ENCODE peak calls at places on chromosomes 7 and 10, in four cellular contexts. J is A549, I is HepG2, V is K562. O is an unnamed sample.
A peak's percentile ranks its signal among the peaks of the same experiment; 100 is the strongest.

GRCh38 chr10:5317547-5318107 is 47.1 kb upstream of the UCN3 start:
- DNase-seq in J (peak; percentile 76), I (peak; percentile 19), V (peak; percentile 62), O (peak; percentile 73)

GRCh38 chr10:70558871-70559810 is 43.4 kb downstream of the PRF1 start:
- DNase-seq in J (peak; percentile 52), I (peak; percentile 48), V (peak; percentile 91), O (peak; percentile 34)

GRCh38 chr7:35905555-35905954 is 104.7 kb downstream of the SEPTIN7 start:
- DNase-seq in J (no peak), I (no peak), V (no peak), O (peak; percentile 66)

GRCh38 chr10:96513686-96514551 is at the start of gene TLL2:
- DNase-seq in J (peak; percentile 85), I (peak; percentile 75), V (peak; percentile 80), O (peak; percentile 84)

GRCh38 chr7:81185072-81185471 is 266.2 kb upstream of the SEMA3C start:
- DNase-seq in J (no peak), I (no peak), V (no peak), O (no peak)

GRCh38 chr7:55235115-55235514 is 130.0 kb upstream of the LANCL2 start:
- DNase-seq in J (no peak), I (no peak), V (no peak), O (no peak)

GRCh38 chr10:93566435-93567276 is at the start of gene FFAR4:
- DNase-seq in J (peak; percentile 50), I (no peak), V (no peak), O (no peak)

GRCh38 chr10:69222157-69223027 is 2.3 kb downstream of the HKDC1 start:
- DNase-seq in J (peak; percentile 66), I (peak; percentile 62), V (peak; percentile 89), O (peak; percentile 67)

GRCh38 chr10:126798649-126799048 is 106.6 kb upstream of the DOCK1 start:
- DNase-seq in J (no peak), I (no peak), V (no peak), O (no peak)

GRCh38 chr10:91163269-91163708 is 57.2 kb upstream of the PCGF5 start:
- DNase-seq in J (peak; percentile 14), I (peak; percentile 41), V (peak; percentile 45), O (peak; percentile 62)

GRCh38 chr7:65840446-65840845 is 32.4 kb upstream of the VKORC1L1 start:
- DNase-seq in J (no peak), I (no peak), V (no peak), O (no peak)

GRCh38 chr7:41861642-41862041 is 158.8 kb upstream of the INHBA start:
- DNase-seq in J (no peak), I (no peak), V (no peak), O (no peak)

GRCh38 chr7:135666156-135666555 is 3.8 kb downstream of the STMP1 start:
- DNase-seq in J (no peak), I (peak; percentile 64), V (no peak), O (peak; percentile 16)

GRCh38 chr7:20519641-20520040 is 95.8 kb upstream of the ABCB5 start:
- DNase-seq in J (no peak), I (no peak), V (no peak), O (no peak)

GRCh38 chr7:1432411-1433082 is 26.7 kb downstream of the MICALL2 start:
- DNase-seq in J (peak; percentile 66), I (peak; percentile 35), V (peak; percentile 76), O (peak; percentile 27)

GRCh38 chr10:25890995-25891394 is 43.0 kb upstream of the MYO3A start:
- DNase-seq in J (no peak), I (no peak), V (no peak), O (no peak)

GRCh38 chr10:69866688-69867461 is 65.2 kb downstream of the COL13A1 start:
- DNase-seq in J (no peak), I (no peak), V (no peak), O (peak; percentile 84)

GRCh38 chr7:55792048-55792447 is 70.5 kb downstream of the SEPTIN14 start:
- DNase-seq in J (no peak), I (no peak), V (no peak), O (no peak)

GRCh38 chr10:43177588-43177987 is 39.3 kb downstream of the CSGALNACT2 start:
- DNase-seq in J (no peak), I (no peak), V (no peak), O (no peak)

GRCh38 chr7:95684505-95684904 is 87.8 kb upstream of the DYNC1I1 start:
- DNase-seq in J (no peak), I (no peak), V (no peak), O (no peak)

GRCh38 chr7:150340024-150340749 is 1.2 kb downstream of the RARRES2 start:
- DNase-seq in J (no peak), I (peak; percentile 56), V (no peak), O (peak; percentile 42)

GRCh38 chr10:84632866-84633265 is 304.5 kb downstream of the CCSER2 start:
- DNase-seq in J (no peak), I (peak; percentile 26), V (no peak), O (no peak)

GRCh38 chr7:117907058-117907633 is 33.9 kb upstream of the CTTNBP2 start:
- DNase-seq in J (no peak), I (no peak), V (no peak), O (no peak)

GRCh38 chr7:11236680-11237079 is 263.0 kb downstream of the PHF14 start:
- DNase-seq in J (no peak), I (no peak), V (no peak), O (no peak)

GRCh38 chr10:8180756-8181155 is 126.3 kb downstream of the GATA3 start:
- DNase-seq in J (no peak), I (no peak), V (no peak), O (no peak)

GRCh38 chr10:21943633-21944265 is 59.8 kb downstream of the DNAJC1 start:
- DNase-seq in J (no peak), I (no peak), V (no peak), O (no peak)

GRCh38 chr10:80786322-80786721 is 248.6 kb downstream of the SH2D4B start:
- DNase-seq in J (no peak), I (no peak), V (no peak), O (no peak)

GRCh38 chr7:150953061-150953997 is 24.8 kb downstream of the KCNH2 start:
- DNase-seq in J (no peak), I (no peak), V (no peak), O (no peak)

GRCh38 chr10:3233486-3233990 is 61.0 kb upstream of the PITRM1 start:
- DNase-seq in J (no peak), I (no peak), V (no peak), O (no peak)

GRCh38 chr10:92387289-92387940 is 96.4 kb downstream of the MARCHF5 start:
- DNase-seq in J (peak; percentile 55), I (peak; percentile 65), V (peak; percentile 86), O (peak; percentile 75)

DNA sequence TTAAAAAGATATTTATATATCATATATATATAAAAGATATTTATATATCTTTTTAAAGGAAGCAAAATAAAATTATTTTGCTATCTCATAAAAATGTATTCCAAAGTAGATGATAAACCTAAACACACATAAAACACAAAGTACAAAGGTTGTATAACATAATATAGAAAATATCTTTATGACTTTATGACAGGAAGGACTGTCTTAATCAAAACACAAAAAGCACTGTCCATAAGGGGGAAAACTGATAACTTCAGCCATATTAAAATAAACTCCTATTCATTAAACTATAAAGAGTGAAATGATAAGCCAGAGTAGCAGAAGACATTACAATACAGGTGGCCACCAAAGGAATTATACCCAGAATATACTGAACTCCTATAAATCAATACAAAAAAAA is 34.8 kb downstream of the KDM7A start:
- DNase-seq in J (no peak), I (no peak), V (no peak), O (no peak)
- TF ChIP-seq MAZ in J (no peak), I (no peak), V (no peak), O (no peak)

DNA sequence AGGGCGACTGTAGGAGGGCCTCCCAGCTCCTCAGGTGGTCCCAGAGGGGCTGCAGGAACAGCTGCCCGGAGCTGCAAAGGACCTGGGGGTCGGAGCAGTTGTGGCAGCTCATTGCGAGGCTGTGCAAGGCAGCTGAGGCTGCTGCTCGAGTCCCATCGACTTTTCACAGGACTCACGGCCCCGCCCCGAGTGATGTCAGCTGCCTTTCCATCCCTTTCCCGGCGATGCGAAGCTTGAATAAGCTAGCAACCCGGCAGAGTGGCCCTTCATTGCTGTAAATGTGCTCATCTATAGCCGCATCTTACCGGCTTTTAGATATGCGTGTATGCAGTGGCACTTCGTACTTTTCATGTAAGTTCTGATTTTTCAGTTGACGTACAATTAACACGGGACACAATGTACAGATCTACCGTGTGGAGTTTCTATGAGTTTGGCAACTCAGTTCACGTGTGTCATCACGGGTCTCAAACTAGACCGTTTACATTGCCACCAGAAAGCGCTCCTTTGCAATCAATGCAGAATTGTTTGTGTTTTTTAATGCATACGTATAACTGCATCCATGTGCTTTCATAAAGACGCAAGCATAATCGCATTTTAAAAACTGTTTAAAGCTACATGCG is at the start of gene CH25H:
- DNase-seq in J (peak; percentile 46), I (no peak), V (no peak), O (peak; percentile 74)
- TF ChIP-seq MAZ in J (no peak), I (no peak), V (no peak), O (peak; percentile 7)

GRCh38 chr7:68414631-68415425 is 1183.4 kb upstream of the AUTS2 start:
- DNase-seq in J (peak; percentile 15), I (no peak), V (peak; percentile 61), O (no peak)
- TF ChIP-seq MAZ in J (no peak), I (no peak), V (no peak), O (no peak)

GRCh38 chr10:95235676-95236067 is 41.6 kb downstream of the ACSM6 start:
- DNase-seq in J (no peak), I (no peak), V (no peak), O (no peak)

GRCh38 chr10:95234951-95235350 is 40.9 kb downstream of the ACSM6 start:
- DNase-seq in J (no peak), I (no peak), V (no peak), O (no peak)

GRCh38 chr10:95236068-95236903 is 42.2 kb downstream of the ACSM6 start:
- DNase-seq in J (no peak), I (no peak), V (no peak), O (peak; percentile 81)

GRCh38 chr10:95240811-95241210 is 46.8 kb downstream of the ACSM6 start:
- DNase-seq in J (no peak), I (no peak), V (no peak), O (no peak)

GRCh38 chr10:95237376-95238170 is 43.5 kb downstream of the ACSM6 start:
- DNase-seq in J (no peak), I (no peak), V (no peak), O (peak; percentile 60)
- TF ChIP-seq MAZ in J (no peak), I (no peak), V (no peak), O (no peak)

GRCh38 chr7:40310213-40310612 is 175.4 kb downstream of the SUGCT start:
- DNase-seq in J (no peak), I (no peak), V (no peak), O (peak; percentile 12)
- TF ChIP-seq MAZ in J (no peak), I (no peak), V (no peak), O (no peak)

GRCh38 chr7:7103343-7104313 is 78.7 kb upstream of the C1GALT1 start:
- DNase-seq in J (peak; percentile 46), I (peak; percentile 61), V (peak; percentile 55), O (peak; percentile 74)
- TF ChIP-seq MAZ in J (no peak), I (no peak), V (no peak), O (no peak)

GRCh38 chr7:130566898-130567280 is 75.0 kb downstream of the MEST start:
- DNase-seq in J (no peak), I (no peak), V (no peak), O (no peak)

GRCh38 chr7:130560972-130561371 is 69.1 kb downstream of the MEST start:
- DNase-seq in J (peak; percentile 17), I (peak; percentile 20), V (peak; percentile 55), O (peak; percentile 43)

GRCh38 chr7:130566168-130566897 is 74.4 kb downstream of the MEST start:
- DNase-seq in J (no peak), I (no peak), V (no peak), O (peak; percentile 88)
- TF ChIP-seq MAZ in J (no peak), I (no peak), V (no peak), O (no peak)

O was measured in IMR-90.